ENCODE peak calls at places on chromosomes 11 and 22, in four cellular contexts. One of them, this sample, is unnamed.
A peak's percentile ranks its signal among the peaks of the same experiment; 100 is the strongest.

GRCh38 chr11:69985654-69986420 is 92.3 kb upstream of the ANO1 start:
- DNase-seq in kidney: peak; percentile 81
- DNase-seq in breast epithelium: no peak
- DNase-seq in CD4-positive, CD25-positive, alpha-beta regulatory T cell: no peak
- DNase-seq in this sample: no peak

GRCh38 chr22:25622011-25622410 is 57.5 kb downstream of the GRK3 start:
- DNase-seq in CD4-positive, CD25-positive, alpha-beta regulatory T cell: no peak
- DNase-seq in kidney: no peak
- DNase-seq in breast epithelium: no peak
- DNase-seq in this sample: no peak

GRCh38 chr11:76782526-76783293 is 446 bp upstream of the TSKU start:
- DNase-seq in CD4-positive, CD25-positive, alpha-beta regulatory T cell: peak; percentile 54
- DNase-seq in kidney: peak; percentile 96
- DNase-seq in breast epithelium: peak; percentile 78
- DNase-seq in this sample: peak; percentile 87

GRCh38 chr22:49295851-49296560 is 531.7 kb downstream of the BRD1 start:
- DNase-seq in CD4-positive, CD25-positive, alpha-beta regulatory T cell: no peak
- DNase-seq in kidney: no peak
- DNase-seq in breast epithelium: peak; percentile 13
- DNase-seq in this sample: no peak

GRCh38 chr22:39645532-39645931 is 75.0 kb downstream of the CACNA1I start:
- DNase-seq in breast epithelium: no peak
- DNase-seq in CD4-positive, CD25-positive, alpha-beta regulatory T cell: no peak
- DNase-seq in kidney: no peak
- DNase-seq in this sample: no peak

GRCh38 chr22:27747396-27748256 is 53.9 kb downstream of the MN1 start:
- DNase-seq in breast epithelium: no peak
- DNase-seq in CD4-positive, CD25-positive, alpha-beta regulatory T cell: no peak
- DNase-seq in kidney: no peak
- DNase-seq in this sample: no peak

GRCh38 chr11:63978551-63979235 is 4.3 kb downstream of the COX8A start:
- DNase-seq in CD4-positive, CD25-positive, alpha-beta regulatory T cell: no peak
- DNase-seq in kidney: no peak
- DNase-seq in breast epithelium: no peak
- DNase-seq in this sample: no peak

GRCh38 chr11:134701564-134702165 is 289.6 kb upstream of the B3GAT1 start:
- DNase-seq in kidney: no peak
- DNase-seq in CD4-positive, CD25-positive, alpha-beta regulatory T cell: no peak
- DNase-seq in breast epithelium: no peak
- DNase-seq in this sample: no peak

GRCh38 chr11:75159081-75159953 is 8.4 kb downstream of the SLCO2B1 start:
- DNase-seq in kidney: peak; percentile 69
- DNase-seq in breast epithelium: no peak
- DNase-seq in CD4-positive, CD25-positive, alpha-beta regulatory T cell: no peak
- DNase-seq in this sample: no peak

GRCh38 chr11:3631331-3631730 is 10.5 kb downstream of the ART5 start:
- DNase-seq in kidney: no peak
- DNase-seq in breast epithelium: no peak
- DNase-seq in CD4-positive, CD25-positive, alpha-beta regulatory T cell: no peak
- DNase-seq in this sample: no peak

GRCh38 chr11:93842461-93842860 is 8.0 kb downstream of the VSTM5 start:
- DNase-seq in breast epithelium: no peak
- DNase-seq in CD4-positive, CD25-positive, alpha-beta regulatory T cell: no peak
- DNase-seq in kidney: no peak
- DNase-seq in this sample: peak; percentile 24

GRCh38 chr22:27919943-27920755 is 1.1 kb upstream of the PITPNB start:
- DNase-seq in breast epithelium: no peak
- DNase-seq in kidney: no peak
- DNase-seq in CD4-positive, CD25-positive, alpha-beta regulatory T cell: no peak
- DNase-seq in this sample: peak; percentile 59

GRCh38 chr22:26770624-26771023 is 113.2 kb downstream of the MIAT start:
- DNase-seq in breast epithelium: no peak
- DNase-seq in CD4-positive, CD25-positive, alpha-beta regulatory T cell: no peak
- DNase-seq in kidney: no peak
- DNase-seq in this sample: no peak

GRCh38 chr22:31081963-31082605 is 966 bp downstream of the SMTN start:
- DNase-seq in breast epithelium: no peak
- DNase-seq in kidney: no peak
- DNase-seq in CD4-positive, CD25-positive, alpha-beta regulatory T cell: no peak
- DNase-seq in this sample: no peak
- H3K27ac ChIP-seq in breast epithelium: peak overlapping the region; percentile 97
- H3K27ac ChIP-seq in kidney: peak overlapping the region; percentile 94
- H3K27ac ChIP-seq in CD4-positive, CD25-positive, alpha-beta regulatory T cell: no peak overlapping the region
- H3K27ac ChIP-seq in this sample: peak overlapping the region; percentile 94

DNA sequence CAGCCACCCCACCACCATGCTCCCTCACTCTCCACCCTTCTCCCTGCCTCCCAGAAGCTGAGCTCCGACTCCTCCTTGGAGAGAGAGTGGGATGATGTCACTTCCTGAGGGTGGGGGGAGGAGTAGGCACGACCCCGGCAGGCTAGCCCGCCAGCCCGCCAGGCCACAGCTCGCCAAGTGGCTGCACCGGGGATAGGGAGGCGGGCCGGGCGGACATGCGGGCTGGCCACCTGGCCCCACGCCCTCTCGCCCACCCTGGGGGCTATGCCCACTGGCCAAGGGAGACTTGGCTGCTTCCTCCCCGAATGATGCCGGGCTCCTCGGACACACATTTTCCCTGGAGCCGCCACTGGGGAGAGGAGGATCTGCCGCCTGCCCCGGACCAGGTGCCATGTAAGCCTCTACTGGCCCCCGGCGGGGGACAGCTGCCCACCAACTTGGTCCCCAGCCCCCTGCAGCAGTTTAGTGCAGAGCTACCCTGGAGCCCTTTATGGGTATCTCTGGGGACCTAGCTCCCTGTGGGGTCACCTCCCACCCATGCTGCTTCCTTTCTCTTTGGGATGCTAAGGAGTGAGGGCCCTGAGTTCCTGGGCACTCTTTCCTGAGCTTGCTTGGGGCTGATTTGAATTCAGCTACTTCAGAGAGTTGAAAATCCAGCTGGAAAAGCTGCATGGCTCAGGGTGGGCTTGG is 33.7 kb upstream of the MYRF start:
- DNase-seq in breast epithelium: no peak
- DNase-seq in kidney: no peak
- DNase-seq in CD4-positive, CD25-positive, alpha-beta regulatory T cell: no peak
- DNase-seq in this sample: no peak
- H3K27ac ChIP-seq in breast epithelium: peak overlapping the region; percentile 74
- H3K27ac ChIP-seq in kidney: no peak overlapping the region
- H3K27ac ChIP-seq in CD4-positive, CD25-positive, alpha-beta regulatory T cell: no peak overlapping the region
- H3K27ac ChIP-seq in this sample: peak overlapping the region; percentile 60

DNA sequence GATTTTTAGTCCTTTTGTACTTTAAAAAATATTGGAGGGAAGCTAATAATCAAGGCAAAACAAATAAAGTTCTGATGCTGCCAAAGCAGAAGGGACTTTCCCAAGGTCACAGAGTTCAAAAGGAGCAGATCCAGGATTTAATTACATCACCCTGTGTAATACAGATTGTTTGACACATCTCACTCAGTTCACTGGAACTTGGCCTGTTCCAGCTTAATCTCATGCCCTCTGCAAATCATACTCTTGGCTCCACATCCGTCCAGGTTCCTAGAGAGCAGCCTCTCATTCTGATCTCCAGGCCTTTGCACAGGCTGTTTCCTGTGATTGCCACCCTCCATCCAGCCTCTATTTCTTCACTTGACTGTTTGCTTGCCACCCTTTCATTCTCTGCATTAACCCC is 151.7 kb downstream of the SPON1 start:
- DNase-seq in breast epithelium: no peak
- DNase-seq in kidney: no peak
- DNase-seq in CD4-positive, CD25-positive, alpha-beta regulatory T cell: no peak
- DNase-seq in this sample: no peak
- H3K27ac ChIP-seq in breast epithelium: no peak overlapping the region
- H3K27ac ChIP-seq in kidney: no peak overlapping the region
- H3K27ac ChIP-seq in CD4-positive, CD25-positive, alpha-beta regulatory T cell: no peak overlapping the region
- H3K27ac ChIP-seq in this sample: no peak overlapping the region

GRCh38 chr11:128894685-128895084 is 3.5 kb downstream of the KCNJ5 start:
- DNase-seq in kidney: no peak
- DNase-seq in breast epithelium: no peak
- DNase-seq in CD4-positive, CD25-positive, alpha-beta regulatory T cell: no peak
- DNase-seq in this sample: no peak
- H3K27ac ChIP-seq in kidney: no peak overlapping the region
- H3K27ac ChIP-seq in breast epithelium: no peak overlapping the region
- H3K27ac ChIP-seq in CD4-positive, CD25-positive, alpha-beta regulatory T cell: no peak overlapping the region
- H3K27ac ChIP-seq in this sample: no peak overlapping the region